ENCODE peak calls at places on chromosomes 16 and 17, in eight cellular contexts. F, H, Q, S, A, X, O and Z are unnamed samples.

GRCh38 chr17:62781356-62781755 is 26.8 kb downstream of the MARCHF10 start:
- DNase-seq in F (no peak), H (no peak), Q (peak), S (no peak), A (no peak), X (no peak), O (no peak), Z (no peak)

GRCh38 chr17:80665792-80666191 is 121.2 kb downstream of the RPTOR start:
- DNase-seq in F (no peak), H (no peak), Q (no peak), S (no peak), A (no peak), X (no peak), O (no peak), Z (no peak)

GRCh38 chr17:57939797-57940196 is 15.4 kb downstream of the CUEDC1 start:
- DNase-seq in F (no peak), H (no peak), Q (no peak), S (no peak), A (no peak), X (no peak), O (peak), Z (peak)

GRCh38 chr17:80945736-80946135 is 45.9 kb upstream of the CHMP6 start:
- DNase-seq in F (no peak), H (no peak), Q (no peak), S (no peak), A (no peak), X (peak), O (no peak), Z (peak)

GRCh38 chr17:51128089-51128488 is 7.4 kb upstream of the SPAG9 start:
- DNase-seq in F (no peak), H (no peak), Q (peak), S (peak), A (no peak), X (peak), O (no peak), Z (no peak)

GRCh38 chr16:13093676-13094075 is 192.3 kb downstream of the SHISA9 start:
- DNase-seq in F (no peak), H (no peak), Q (peak), S (no peak), A (peak), X (no peak), O (no peak), Z (no peak)

GRCh38 chr17:82012482-82013295 is 10.0 kb downstream of the CENPX start:
- DNase-seq in F (no peak), H (no peak), Q (peak), S (no peak), A (peak), X (no peak), O (no peak), Z (peak)

GRCh38 chr16:57632568-57632967 is 4.1 kb downstream of the ADGRG1 start:
- DNase-seq in F (no peak), H (no peak), Q (no peak), S (peak), A (no peak), X (no peak), O (no peak), Z (no peak)

GRCh38 chr16:49332589-49333267 is 40.9 kb upstream of the C16orf78 start:
- DNase-seq in F (no peak), H (no peak), Q (no peak), S (no peak), A (no peak), X (no peak), O (no peak), Z (no peak)

GRCh38 chr17:58330997-58331814 is 2.6 kb upstream of the TSPOAP1 start:
- DNase-seq in F (peak), H (no peak), Q (no peak), S (peak), A (no peak), X (peak), O (peak), Z (peak)

GRCh38 chr17:74180336-74180735 is 23.1 kb upstream of the RPL38 start:
- DNase-seq in F (no peak), H (no peak), Q (no peak), S (no peak), A (no peak), X (no peak), O (no peak), Z (no peak)

GRCh38 chr16:71845639-71846431 is at the start of gene ATXN1L:
- DNase-seq in F (peak), H (peak), Q (peak), S (peak), A (peak), X (peak), O (peak), Z (peak)

GRCh38 chr16:88785106-88785924 is at the start of gene PIEZO1:
- DNase-seq in F (peak), H (no peak), Q (peak), S (peak), A (peak), X (peak), O (no peak), Z (peak)

GRCh38 chr17:73458191-73458590 is 146.4 kb upstream of the CDC42EP4 start:
- DNase-seq in F (no peak), H (no peak), Q (no peak), S (no peak), A (no peak), X (no peak), O (no peak), Z (no peak)

GRCh38 chr17:72471296-72471695 is 350.5 kb downstream of the SOX9 start:
- DNase-seq in F (no peak), H (no peak), Q (no peak), S (no peak), A (no peak), X (no peak), O (no peak), Z (no peak)

GRCh38 chr17:42315402-42316156 is 27.3 kb downstream of the STAT5A start:
- DNase-seq in F (no peak), H (no peak), Q (no peak), S (no peak), A (no peak), X (no peak), O (peak), Z (no peak)